ENCODE peak calls at places on chromosomes 12 and 14, in six cellular contexts. W, E, K, U, V and Z are unnamed samples.

GRCh38 chr12:122839907-122840554 is 4.8 kb downstream of the HIP1R start:
- DNase-seq in U (no peak), E (no peak), W (peak; percentile 16), V (no peak), K (no peak), Z (no peak)

GRCh38 chr14:81849714-81850113 is 316.1 kb upstream of the SEL1L start:
- DNase-seq in V (no peak), W (no peak), E (no peak), U (no peak), K (no peak), Z (no peak)

GRCh38 chr14:92584221-92584620 is 70.6 kb downstream of the RIN3 start:
- DNase-seq in U (no peak), V (no peak), K (no peak), E (no peak), W (no peak), Z (no peak)

GRCh38 chr12:10749700-10750384 is 26.7 kb upstream of the YBX3 start:
- DNase-seq in E (no peak), K (peak; percentile 40), V (peak; percentile 98), W (peak; percentile 79), U (peak; percentile 86), Z (peak; percentile 92)

GRCh38 chr12:32548691-32549412 is 130.2 kb upstream of the DNM1L start:
- DNase-seq in V (peak; percentile 97), U (no peak), W (peak; percentile 41), E (no peak), K (no peak), Z (peak; percentile 71)

GRCh38 chr12:108826807-108827721 is 30.3 kb downstream of the SSH1 start:
- DNase-seq in U (no peak), K (peak; percentile 22), V (peak; percentile 51), E (no peak), W (no peak), Z (no peak)

GRCh38 chr12:111412007-111412829 is 6.5 kb downstream of the SH2B3 start:
- DNase-seq in V (no peak), W (no peak), E (no peak), U (no peak), K (peak; percentile 51), Z (no peak)

GRCh38 chr12:7642287-7642686 is 23.4 kb downstream of the APOBEC1 start:
- DNase-seq in W (no peak), E (no peak), U (no peak), V (no peak), K (no peak), Z (no peak)

GRCh38 chr12:45966486-45966885 is 23.9 kb downstream of the SCAF11 start:
- DNase-seq in V (peak; percentile 49), E (no peak), W (no peak), K (no peak), U (no peak), Z (no peak)

GRCh38 chr14:55581011-55581806 is 1.2 kb downstream of the KTN1 start:
- DNase-seq in W (peak; percentile 52), K (peak; percentile 44), E (no peak), V (peak; percentile 37), U (peak; percentile 64), Z (no peak)

GRCh38 chr12:43551971-43552559 is at the start of gene ADAMTS20:
- DNase-seq in W (no peak), U (no peak), E (no peak), K (no peak), V (peak; percentile 15), Z (no peak)
- TF ChIP-seq CTCF in W (no peak), U (no peak), E (no peak), K (no peak), V (no peak), Z (no peak)

DNA sequence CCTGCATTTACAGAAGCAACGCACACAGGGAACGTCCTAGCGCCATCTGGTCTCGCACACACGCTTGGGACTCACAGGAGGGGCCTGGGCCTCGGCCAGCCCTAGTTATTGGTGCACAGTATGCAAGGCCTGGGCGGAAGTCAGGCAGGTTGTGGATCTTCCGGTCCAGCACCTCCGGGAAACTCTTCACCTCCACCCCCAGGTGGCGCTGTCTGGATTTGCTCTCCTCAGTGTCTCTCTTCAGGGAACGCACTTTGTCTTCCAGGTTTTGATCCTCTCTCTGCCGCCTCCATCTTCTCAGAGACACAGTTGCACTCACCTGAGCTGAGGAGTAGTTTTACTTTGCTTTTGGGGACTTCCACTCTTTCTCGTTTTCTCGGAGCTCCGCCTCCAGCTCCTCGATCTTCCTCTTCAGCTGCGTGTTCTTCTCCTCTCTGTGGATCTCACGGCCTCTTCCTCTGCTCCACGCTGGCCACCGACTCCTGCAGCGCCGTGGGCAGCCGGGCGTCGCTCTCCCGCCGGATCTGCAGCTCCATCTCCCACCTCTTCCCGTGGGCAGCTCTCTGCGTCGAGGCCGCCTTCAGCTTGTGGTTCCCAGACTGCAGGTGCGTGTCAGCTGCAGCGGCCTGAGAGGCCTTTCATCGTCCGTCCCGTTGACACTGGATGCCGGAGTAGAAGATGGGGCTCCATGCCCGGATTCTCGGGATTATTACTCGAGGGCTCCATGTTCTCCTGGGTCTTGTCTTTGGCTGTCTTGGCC is 933.8 kb downstream of the TMEM121 start:
- DNase-seq in E (no peak), U (peak; percentile 65), V (no peak), W (no peak), K (no peak), Z (no peak)
- TF ChIP-seq CTCF in E (no peak), U (peak; percentile 33), V (no peak), W (no peak), K (peak; percentile 31), Z (no peak)

GRCh38 chr12:132460571-132460970 is 29.4 kb upstream of the FBRSL1 start:
- DNase-seq in W (no peak), E (no peak), U (no peak), V (no peak), K (no peak), Z (no peak)
- TF ChIP-seq CTCF in W (peak; percentile 16), E (no peak), U (peak; percentile 23), V (peak; percentile 21), K (no peak), Z (no peak)

DNA sequence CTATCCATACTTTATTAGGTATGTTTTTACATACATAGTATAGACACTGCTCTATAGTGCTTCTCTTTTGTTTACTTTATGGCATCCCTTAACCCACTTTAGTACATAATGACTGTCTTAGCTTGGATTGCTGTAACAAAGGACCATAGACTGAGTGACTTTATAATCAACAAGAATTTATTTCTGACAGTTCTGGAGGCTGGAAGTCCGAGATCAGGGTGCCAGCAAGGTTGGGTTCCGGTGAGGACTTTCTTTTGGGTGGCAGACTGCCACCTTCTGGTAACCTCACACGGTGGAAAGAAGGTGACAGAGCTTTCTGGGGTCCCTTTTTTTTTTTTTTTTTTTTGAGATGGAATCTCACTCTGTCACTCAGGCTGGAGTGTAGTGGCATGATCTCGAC is 48.6 kb upstream of the PPM1H start:
- DNase-seq in W (no peak), V (no peak), E (no peak), U (no peak), K (peak; percentile 14), Z (no peak)
- TF ChIP-seq CTCF in W (peak; percentile 20), V (no peak), E (no peak), U (peak; percentile 8), K (peak; percentile 49), Z (no peak)

DNA sequence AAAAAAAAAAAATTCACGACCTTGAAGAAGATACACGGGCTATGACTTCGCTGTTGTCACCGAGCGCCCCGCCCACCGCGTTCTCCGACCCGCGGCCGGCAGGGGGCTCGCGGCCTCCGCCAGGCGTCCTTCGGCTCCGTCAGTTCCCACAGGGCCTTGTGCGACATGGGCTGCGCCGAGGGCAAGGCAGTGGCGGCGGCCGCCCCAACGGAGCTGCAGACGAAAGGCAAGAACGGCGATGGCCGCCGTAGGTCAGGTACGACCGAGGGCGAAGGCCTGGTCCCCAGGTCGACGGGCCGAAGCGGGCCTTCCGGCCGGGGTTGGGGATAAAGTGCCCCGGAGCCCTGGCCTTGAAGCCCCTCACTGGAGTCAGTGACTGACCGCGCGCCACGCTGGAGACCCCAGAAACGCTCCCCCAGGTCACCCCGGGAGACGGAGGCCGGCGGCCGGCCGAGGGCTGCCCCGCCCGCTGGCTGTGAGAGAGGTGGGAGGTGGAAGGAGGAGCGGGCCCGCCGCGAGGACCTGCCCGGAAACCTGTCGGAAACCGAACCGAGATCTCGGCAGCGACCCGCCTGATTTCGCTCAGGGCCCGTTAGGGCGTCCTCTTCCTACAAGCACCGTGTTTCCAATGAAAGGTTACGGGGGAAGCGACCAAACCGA is at the start of gene TXNRD1:
- DNase-seq in E (peak; percentile 81), U (peak; percentile 93), W (peak; percentile 78), K (peak; percentile 87), V (peak; percentile 81), Z (peak; percentile 91)
- TF ChIP-seq CTCF in E (peak; percentile 77), U (peak; percentile 91), W (peak; percentile 86), K (peak; percentile 92), V (peak; percentile 69), Z (peak; percentile 91)

GRCh38 chr14:53090853-53091252 is 62.3 kb downstream of the DDHD1 start:
- DNase-seq in U (no peak), W (no peak), E (no peak), K (no peak), V (no peak), Z (no peak)
- TF ChIP-seq CTCF in U (no peak), W (no peak), E (no peak), K (no peak), V (no peak), Z (no peak)

DNA sequence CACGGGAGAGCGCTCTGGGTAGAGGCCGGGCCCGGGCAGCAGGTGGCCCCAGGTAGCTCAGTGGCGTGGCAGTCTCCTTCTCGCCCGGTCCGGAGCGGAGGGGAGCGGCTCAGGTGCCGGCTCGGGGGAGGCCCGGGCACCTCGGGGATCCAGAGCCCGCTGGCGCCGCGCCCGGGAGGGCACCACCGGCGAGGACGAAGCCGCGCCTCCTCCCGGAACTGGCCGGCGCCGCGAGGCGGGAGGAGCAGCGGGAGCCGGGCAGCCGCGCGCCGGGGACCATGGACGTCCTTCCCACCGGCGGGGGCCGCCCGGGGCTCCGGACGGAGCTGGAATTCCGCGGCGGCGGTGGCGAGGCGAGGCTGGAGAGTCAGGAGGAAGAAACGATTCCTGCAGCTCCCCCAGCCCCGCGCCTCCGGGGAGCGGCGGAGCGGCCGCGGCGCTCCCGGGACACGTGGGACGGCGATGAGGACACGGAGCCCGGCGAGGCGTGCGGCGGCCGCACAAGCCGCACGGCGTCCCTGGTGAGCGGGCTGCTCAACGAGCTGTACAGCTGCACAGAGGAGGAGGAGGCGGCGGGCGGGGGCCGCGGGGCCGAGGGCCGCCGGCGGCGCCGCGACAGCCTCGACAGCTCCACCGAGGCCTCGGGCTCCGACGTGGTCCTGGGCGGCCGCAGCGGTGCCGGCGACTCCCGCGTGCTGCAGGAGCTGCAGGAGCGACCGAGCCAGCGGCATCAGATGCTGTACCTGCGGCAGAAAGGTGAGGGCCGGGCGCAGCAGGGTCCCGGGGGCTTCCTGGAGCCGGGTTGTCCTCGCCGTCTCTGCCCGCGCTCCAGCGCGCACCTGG is 21.5 kb upstream of the GNS start:
- DNase-seq in W (peak; percentile 90), K (peak; percentile 45), E (no peak), V (no peak), U (peak; percentile 76), Z (no peak)
- TF ChIP-seq CTCF in W (peak; percentile 23), K (no peak), E (no peak), V (no peak), U (no peak), Z (no peak)

GRCh38 chr12:100651108-100651507 is 77.6 kb downstream of the GAS2L3 start:
- DNase-seq in V (no peak), K (no peak), E (no peak), U (no peak), W (no peak), Z (no peak)
- TF ChIP-seq CTCF in V (no peak), K (no peak), E (no peak), U (no peak), W (no peak), Z (no peak)